ENCODE peak calls at places on chromosomes 7 and 10, in six cellular contexts. G is fibroblast of the aortic adventitia; R is activated CD8-positive, alpha-beta memory T cell treated with anti-CD3 and anti-CD28 coated beads for 48 hours; B is hepatic stellate cell; T is ovary; E is C1 segment of cervical spinal cord. O is an unnamed sample.

GRCh38 chr10:70549962-70550845 is 52.3 kb downstream of the PRF1 start:
- DNase-seq in G (peak), R (peak), B (peak), T (peak), E (peak), O (peak)

GRCh38 chr10:58756126-58756525 is 243.5 kb downstream of the BICC1 start:
- DNase-seq in G (peak), R (no peak), B (peak), T (no peak), E (no peak), O (no peak)

GRCh38 chr7:130352335-130353074 is 7.9 kb downstream of the CPA5 start:
- DNase-seq in G (peak), R (no peak), B (peak), T (no peak), E (no peak), O (no peak)

GRCh38 chr7:82050134-82050533 is 280.3 kb upstream of the HGF start:
- DNase-seq in G (peak), R (no peak), B (peak), T (no peak), E (no peak), O (peak)

GRCh38 chr10:70333268-70333667 is 49.2 kb downstream of the LRRC20 start:
- DNase-seq in G (no peak), R (no peak), B (no peak), T (no peak), E (no peak), O (no peak)

GRCh38 chr10:92848441-92849233 is at the start of gene EXOC6:
- DNase-seq in G (peak), R (peak), B (peak), T (peak), E (peak), O (peak)

GRCh38 chr7:876972-877311 is 588 bp downstream of the GET4 start:
- DNase-seq in G (no peak), R (no peak), B (no peak), T (no peak), E (no peak), O (no peak)

GRCh38 chr10:13120786-13121499 is 21.0 kb downstream of the OPTN start:
- DNase-seq in G (peak), R (no peak), B (no peak), T (no peak), E (no peak), O (no peak)

GRCh38 chr10:114526497-114527238 is 122.4 kb upstream of the AFAP1L2 start:
- DNase-seq in G (peak), R (peak), B (peak), T (peak), E (no peak), O (peak)

GRCh38 chr7:45627691-45628456 is 53.7 kb downstream of the ADCY1 start:
- DNase-seq in G (no peak), R (no peak), B (no peak), T (no peak), E (no peak), O (no peak)

GRCh38 chr10:122149607-122150505 is 121.2 kb upstream of the BTBD16 start:
- DNase-seq in G (peak), R (no peak), B (no peak), T (peak), E (no peak), O (no peak)

GRCh38 chr10:549391-549790 is 140.1 kb downstream of the DIP2C start:
- DNase-seq in G (no peak), R (no peak), B (no peak), T (no peak), E (no peak), O (no peak)

GRCh38 chr10:5963071-5963470 is 14.3 kb downstream of the IL15RA start:
- DNase-seq in G (no peak), R (no peak), B (no peak), T (peak), E (no peak), O (no peak)

GRCh38 chr7:132261296-132261695 is 315.0 kb downstream of the PLXNA4 start:
- DNase-seq in G (no peak), R (no peak), B (no peak), T (no peak), E (no peak), O (no peak)

GRCh38 chr7:151428393-151429231 is 11.3 kb downstream of the CRYGN start:
- DNase-seq in G (peak), R (no peak), B (peak), T (peak), E (no peak), O (no peak)

GRCh38 chr10:43340101-43340500 is 31.3 kb upstream of the FXYD4 start:
- DNase-seq in G (no peak), R (no peak), B (no peak), T (no peak), E (no peak), O (no peak)

GRCh38 chr7:5479133-5479745 is 55.6 kb upstream of the TNRC18 start:
- DNase-seq in G (peak), R (no peak), B (no peak), T (no peak), E (no peak), O (no peak)

GRCh38 chr7:69115788-69116187 is 482.5 kb upstream of the AUTS2 start:
- DNase-seq in G (no peak), R (no peak), B (no peak), T (no peak), E (no peak), O (no peak)

GRCh38 chr7:85554294-85554877 is 367.5 kb upstream of the SEMA3D start:
- DNase-seq in G (peak), R (no peak), B (no peak), T (no peak), E (no peak), O (peak)

GRCh38 chr7:134693256-134693655 is 46.6 kb downstream of the BPGM start:
- DNase-seq in G (peak), R (no peak), B (peak), T (no peak), E (no peak), O (no peak)

GRCh38 chr10:12372846-12373245 is 23.5 kb downstream of the CAMK1D start:
- DNase-seq in G (no peak), R (no peak), B (no peak), T (no peak), E (no peak), O (no peak)

O was measured in HuH-7.